ENCODE peak calls at places on chromosomes 6 and 20, in nine cellular contexts. Q is right cardiac atrium, F is AG09309, K is fibroblast of pulmonary artery, D is esophagus squamous epithelium, A is NT2/D1, G is Karpas-422, Y is fibroblast of lung, U is cardiac fibroblast. V is an unnamed sample.

GRCh38 chr20:21704408-21705385 is 767 bp upstream of the PAX1 start:
- DNase-seq in Q (no peak), G (no peak), F (no peak), Y (no peak), D (no peak), A (no peak), K (no peak), U (no peak), V (no peak)

GRCh38 chr6:167988945-167989841 is 8.3 kb upstream of the KIF25 start:
- DNase-seq in U (no peak), Q (no peak), G (no peak), Y (no peak), F (no peak), K (no peak), A (no peak), D (no peak), V (no peak)

GRCh38 chr6:117933471-117933870 is 26.4 kb downstream of the SLC35F1 start:
- DNase-seq in K (no peak), F (no peak), A (no peak), Y (no peak), U (no peak), D (no peak), Q (no peak), G (no peak), V (no peak)

GRCh38 chr6:56840467-56841371 is 114.2 kb upstream of the BEND6 start:
- DNase-seq in G (peak; percentile 7), K (peak; percentile 68), F (no peak), D (no peak), A (no peak), U (peak; percentile 56), Y (peak; percentile 74), Q (no peak), V (no peak)

GRCh38 chr6:111572216-111572706 is 33.4 kb downstream of the TRAF3IP2 start:
- DNase-seq in G (no peak), F (no peak), K (no peak), A (no peak), U (no peak), Q (no peak), Y (no peak), D (no peak), V (no peak)

GRCh38 chr20:34578521-34579147 is 20.1 kb downstream of the MAP1LC3A start:
- DNase-seq in Q (peak; percentile 63), U (no peak), Y (no peak), F (no peak), D (no peak), G (no peak), A (no peak), K (no peak), V (no peak)

GRCh38 chr6:40898073-40898472 is 140.9 kb downstream of the UNC5CL start:
- DNase-seq in D (no peak), Q (no peak), K (no peak), A (no peak), F (no peak), U (no peak), G (no peak), Y (no peak), V (no peak)

GRCh38 chr6:144055121-144055931 is 40.0 kb downstream of the SF3B5 start:
- DNase-seq in Y (no peak), K (no peak), F (no peak), Q (no peak), U (no peak), A (no peak), G (no peak), D (no peak), V (no peak)

GRCh38 chr6:155077331-155077730 is 82.2 kb downstream of the TIAM2 start:
- DNase-seq in K (no peak), Q (no peak), A (no peak), G (no peak), U (no peak), F (peak; percentile 75), Y (no peak), D (no peak), V (no peak)

GRCh38 chr20:43220612-43221011 is 30.9 kb upstream of the PTPRT start:
- DNase-seq in D (no peak), G (no peak), A (no peak), F (no peak), K (peak; percentile 63), Q (no peak), U (peak; percentile 77), Y (no peak), V (peak; percentile 1)

GRCh38 chr20:51267679-51268078 is 244.8 kb upstream of the KCNG1 start:
- DNase-seq in Q (no peak), F (no peak), D (no peak), Y (no peak), K (no peak), A (no peak), U (no peak), G (peak; percentile 45), V (no peak)

GRCh38 chr6:134122775-134123174 is 70.4 kb upstream of the SLC2A12 start:
- DNase-seq in K (no peak), F (no peak), Q (no peak), D (no peak), G (no peak), U (no peak), A (no peak), Y (no peak), V (no peak)

GRCh38 chr6:150293423-150294280 is 75.2 kb upstream of the IYD start:
- DNase-seq in G (no peak), Y (peak; percentile 74), D (no peak), K (peak; percentile 52), U (peak; percentile 77), Q (no peak), F (no peak), A (no peak), V (peak; percentile 65)

GRCh38 chr6:170006524-170007467 is 255.4 kb downstream of the ERMARD start:
- DNase-seq in D (no peak), U (no peak), Q (no peak), Y (no peak), A (peak; percentile 74), G (no peak), F (no peak), K (no peak), V (no peak)

GRCh38 chr20:49712918-49713778 is 530 bp downstream of the B4GALT5 start:
- DNase-seq in Y (no peak), G (peak; percentile 71), A (no peak), F (no peak), K (peak; percentile 38), D (no peak), Q (peak; percentile 82), U (peak; percentile 35), V (no peak)

GRCh38 chr6:159212026-159212425 is 42.8 kb downstream of the FNDC1 start:
- DNase-seq in F (no peak), A (no peak), U (peak; percentile 54), G (peak; percentile 87), D (no peak), K (peak; percentile 23), Y (peak; percentile 3), Q (no peak), V (no peak)

GRCh38 chr6:142870787-142871371 is 74.1 kb downstream of the HIVEP2 start:
- DNase-seq in Q (no peak), D (no peak), K (no peak), A (no peak), Y (no peak), U (no peak), G (no peak), F (no peak), V (no peak)

GRCh38 chr6:294656-295565 is 2.6 kb downstream of the DUSP22 start:
- DNase-seq in K (no peak), G (no peak), Q (no peak), A (no peak), U (no peak), D (no peak), F (no peak), Y (no peak), V (no peak)
- H3K4me3 ChIP-seq in K (no peak overlapping the region), G (no peak overlapping the region), Q (no peak overlapping the region), A (no peak overlapping the region), U (no peak overlapping the region), D (no peak overlapping the region), F (no peak overlapping the region), Y (no peak overlapping the region), V (no peak overlapping the region)

GRCh38 chr6:91299544-91300491 is 712.9 kb upstream of the MAP3K7 start:
- DNase-seq in K (peak; percentile 1), Y (peak; percentile 94), F (no peak), U (peak; percentile 4), D (no peak), A (peak; percentile 73), Q (no peak), G (no peak), V (peak; percentile 64)
- H3K4me3 ChIP-seq in K (no peak overlapping the region), Y (no peak overlapping the region), F (no peak overlapping the region), U (no peak overlapping the region), D (no peak overlapping the region), A (no peak overlapping the region), Q (no peak overlapping the region), G (no peak overlapping the region), V (no peak overlapping the region)

GRCh38 chr6:122997541-122998150 is 1.6 kb downstream of the CLVS2 start:
- DNase-seq in A (no peak), U (no peak), F (no peak), D (no peak), G (no peak), K (no peak), Y (no peak), Q (no peak), V (no peak)

GRCh38 chr6:122994256-122994655 is 1.8 kb upstream of the CLVS2 start:
- DNase-seq in U (no peak), A (no peak), K (no peak), G (no peak), Q (no peak), Y (no peak), F (no peak), D (no peak), V (no peak)

GRCh38 chr6:122995930-122996796 is at the start of gene CLVS2:
- DNase-seq in D (no peak), Q (peak; percentile 40), Y (peak; percentile 20), U (peak; percentile 35), G (no peak), K (peak; percentile 34), A (peak; percentile 28), F (no peak), V (peak; percentile 7)

GRCh38 chr6:122998403-122998965 is 2.4 kb downstream of the CLVS2 start:
- DNase-seq in G (no peak), Q (no peak), Y (no peak), D (no peak), F (no peak), U (no peak), A (no peak), K (no peak), V (no peak)

GRCh38 chr6:122996797-122997520 is 924 bp downstream of the CLVS2 start:
- DNase-seq in D (no peak), G (no peak), F (no peak), Y (no peak), A (no peak), K (no peak), Q (no peak), U (no peak), V (no peak)
- H3K4me3 ChIP-seq in D (no peak overlapping the region), G (no peak overlapping the region), F (no peak overlapping the region), Y (no peak overlapping the region), A (peak overlapping the region; percentile 71), K (no peak overlapping the region), Q (peak overlapping the region; percentile 37), U (no peak overlapping the region), V (peak overlapping the region; percentile 53)

GRCh38 chr6:106715922-106716321 is 86.5 kb downstream of the QRSL1 start:
- DNase-seq in F (no peak), U (no peak), G (peak; percentile 94), K (no peak), Y (no peak), D (no peak), A (no peak), Q (no peak), V (no peak)

DNA sequence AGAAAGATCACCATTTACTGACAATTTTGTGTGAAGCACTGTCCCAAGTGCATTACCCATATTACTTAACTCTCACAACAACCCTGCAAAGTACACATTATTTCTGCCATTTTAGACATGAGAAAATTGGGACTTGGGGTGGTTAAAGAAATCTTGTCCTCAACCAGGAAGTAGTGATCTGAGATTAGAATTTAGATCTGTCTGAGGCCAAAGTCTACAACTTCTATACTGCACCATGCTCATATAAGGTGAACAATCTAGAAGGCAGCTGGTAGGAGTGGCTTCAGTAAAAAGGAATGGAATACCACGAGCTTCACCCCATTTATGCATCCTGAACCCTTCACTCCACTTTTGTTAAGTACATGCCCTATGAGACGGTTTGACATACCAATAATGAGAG is 87.6 kb downstream of the QRSL1 start:
- DNase-seq in Y (no peak), K (no peak), F (no peak), Q (no peak), G (peak; percentile 71), A (no peak), U (no peak), D (no peak), V (no peak)
- H3K4me3 ChIP-seq in Y (no peak overlapping the region), K (no peak overlapping the region), F (no peak overlapping the region), Q (no peak overlapping the region), G (peak overlapping the region; percentile 53), A (no peak overlapping the region), U (no peak overlapping the region), D (no peak overlapping the region), V (no peak overlapping the region)

V was measured in skeletal muscle cell.